ENCODE peak calls at places on chromosomes 4 and X, in nine cellular contexts. One of them, this sample, is unnamed.

GRCh38 chr4:80361329-80361900 is 25.9 kb downstream of the CFAP299 start:
- DNase-seq in IMR-90: peak
- DNase-seq in activated T-helper 1 cell treated with anti-CD3 and anti-CD28 coated beads, Interleukin-2, amount 50 U/mL, for 16 hours: no peak
- DNase-seq in AG09319: no peak
- DNase-seq in central memory CD4-positive, alpha-beta T cell: peak
- DNase-seq in non-pigmented ciliary epithelial cell: no peak
- DNase-seq in T-helper 1 cell: no peak
- DNase-seq in WERI-Rb-1: no peak
- DNase-seq in activated CD4-positive, alpha-beta T cell treated with anti-CD3 and anti-CD28 coated beads for 36 hours: no peak
- DNase-seq in this sample: no peak

GRCh38 chr4:47326067-47326466 is 137.4 kb downstream of the COMMD8 start:
- DNase-seq in AG09319: no peak
- DNase-seq in activated CD4-positive, alpha-beta T cell treated with anti-CD3 and anti-CD28 coated beads for 36 hours: no peak
- DNase-seq in non-pigmented ciliary epithelial cell: no peak
- DNase-seq in T-helper 1 cell: no peak
- DNase-seq in IMR-90: no peak
- DNase-seq in central memory CD4-positive, alpha-beta T cell: no peak
- DNase-seq in activated T-helper 1 cell treated with anti-CD3 and anti-CD28 coated beads, Interleukin-2, amount 50 U/mL, for 16 hours: no peak
- DNase-seq in WERI-Rb-1: no peak
- DNase-seq in this sample: no peak

GRCh38 chrX:136767104-136767941 is 13.4 kb downstream of the ARHGEF6 start:
- DNase-seq in IMR-90: peak
- DNase-seq in central memory CD4-positive, alpha-beta T cell: peak
- DNase-seq in activated CD4-positive, alpha-beta T cell treated with anti-CD3 and anti-CD28 coated beads for 36 hours: peak
- DNase-seq in WERI-Rb-1: peak
- DNase-seq in activated T-helper 1 cell treated with anti-CD3 and anti-CD28 coated beads, Interleukin-2, amount 50 U/mL, for 16 hours: no peak
- DNase-seq in AG09319: no peak
- DNase-seq in T-helper 1 cell: peak
- DNase-seq in non-pigmented ciliary epithelial cell: no peak
- DNase-seq in this sample: peak

GRCh38 chrX:11164433-11164832 is 53.3 kb downstream of the HCCS start:
- DNase-seq in activated CD4-positive, alpha-beta T cell treated with anti-CD3 and anti-CD28 coated beads for 36 hours: no peak
- DNase-seq in WERI-Rb-1: no peak
- DNase-seq in IMR-90: no peak
- DNase-seq in central memory CD4-positive, alpha-beta T cell: no peak
- DNase-seq in activated T-helper 1 cell treated with anti-CD3 and anti-CD28 coated beads, Interleukin-2, amount 50 U/mL, for 16 hours: no peak
- DNase-seq in T-helper 1 cell: no peak
- DNase-seq in AG09319: no peak
- DNase-seq in non-pigmented ciliary epithelial cell: no peak
- DNase-seq in this sample: no peak

GRCh38 chrX:148288451-148288850 is 212.0 kb upstream of the AFF2 start:
- DNase-seq in WERI-Rb-1: no peak
- DNase-seq in AG09319: no peak
- DNase-seq in IMR-90: no peak
- DNase-seq in activated CD4-positive, alpha-beta T cell treated with anti-CD3 and anti-CD28 coated beads for 36 hours: no peak
- DNase-seq in central memory CD4-positive, alpha-beta T cell: no peak
- DNase-seq in T-helper 1 cell: no peak
- DNase-seq in activated T-helper 1 cell treated with anti-CD3 and anti-CD28 coated beads, Interleukin-2, amount 50 U/mL, for 16 hours: no peak
- DNase-seq in non-pigmented ciliary epithelial cell: no peak
- DNase-seq in this sample: no peak

GRCh38 chr4:24862073-24862751 is 50.6 kb downstream of the CCDC149 start:
- DNase-seq in activated CD4-positive, alpha-beta T cell treated with anti-CD3 and anti-CD28 coated beads for 36 hours: no peak
- DNase-seq in non-pigmented ciliary epithelial cell: no peak
- DNase-seq in AG09319: no peak
- DNase-seq in WERI-Rb-1: no peak
- DNase-seq in activated T-helper 1 cell treated with anti-CD3 and anti-CD28 coated beads, Interleukin-2, amount 50 U/mL, for 16 hours: no peak
- DNase-seq in IMR-90: no peak
- DNase-seq in central memory CD4-positive, alpha-beta T cell: no peak
- DNase-seq in T-helper 1 cell: no peak
- DNase-seq in this sample: no peak

GRCh38 chr4:123744664-123745290 is 348.2 kb downstream of the SPRY1 start:
- DNase-seq in IMR-90: peak
- DNase-seq in central memory CD4-positive, alpha-beta T cell: no peak
- DNase-seq in activated CD4-positive, alpha-beta T cell treated with anti-CD3 and anti-CD28 coated beads for 36 hours: no peak
- DNase-seq in non-pigmented ciliary epithelial cell: no peak
- DNase-seq in WERI-Rb-1: no peak
- DNase-seq in AG09319: no peak
- DNase-seq in activated T-helper 1 cell treated with anti-CD3 and anti-CD28 coated beads, Interleukin-2, amount 50 U/mL, for 16 hours: no peak
- DNase-seq in T-helper 1 cell: no peak
- DNase-seq in this sample: no peak

GRCh38 chr4:52837716-52838558 is 24.2 kb upstream of the RASL11B start:
- DNase-seq in IMR-90: peak
- DNase-seq in AG09319: no peak
- DNase-seq in activated T-helper 1 cell treated with anti-CD3 and anti-CD28 coated beads, Interleukin-2, amount 50 U/mL, for 16 hours: no peak
- DNase-seq in central memory CD4-positive, alpha-beta T cell: no peak
- DNase-seq in T-helper 1 cell: no peak
- DNase-seq in WERI-Rb-1: no peak
- DNase-seq in non-pigmented ciliary epithelial cell: no peak
- DNase-seq in activated CD4-positive, alpha-beta T cell treated with anti-CD3 and anti-CD28 coated beads for 36 hours: no peak
- DNase-seq in this sample: no peak

GRCh38 chr4:48436318-48436717 is 46.8 kb upstream of the SLC10A4 start:
- DNase-seq in non-pigmented ciliary epithelial cell: no peak
- DNase-seq in central memory CD4-positive, alpha-beta T cell: no peak
- DNase-seq in AG09319: no peak
- DNase-seq in IMR-90: no peak
- DNase-seq in T-helper 1 cell: no peak
- DNase-seq in activated CD4-positive, alpha-beta T cell treated with anti-CD3 and anti-CD28 coated beads for 36 hours: no peak
- DNase-seq in WERI-Rb-1: no peak
- DNase-seq in activated T-helper 1 cell treated with anti-CD3 and anti-CD28 coated beads, Interleukin-2, amount 50 U/mL, for 16 hours: no peak
- DNase-seq in this sample: no peak

GRCh38 chrX:133776072-133776471 is 209.3 kb downstream of the GPC3 start:
- DNase-seq in IMR-90: no peak
- DNase-seq in activated CD4-positive, alpha-beta T cell treated with anti-CD3 and anti-CD28 coated beads for 36 hours: peak
- DNase-seq in WERI-Rb-1: peak
- DNase-seq in central memory CD4-positive, alpha-beta T cell: peak
- DNase-seq in activated T-helper 1 cell treated with anti-CD3 and anti-CD28 coated beads, Interleukin-2, amount 50 U/mL, for 16 hours: peak
- DNase-seq in AG09319: no peak
- DNase-seq in T-helper 1 cell: no peak
- DNase-seq in non-pigmented ciliary epithelial cell: no peak
- DNase-seq in this sample: peak

GRCh38 chr4:177283167-177283566 is 26.5 kb upstream of the NEIL3 start:
- DNase-seq in activated T-helper 1 cell treated with anti-CD3 and anti-CD28 coated beads, Interleukin-2, amount 50 U/mL, for 16 hours: no peak
- DNase-seq in WERI-Rb-1: no peak
- DNase-seq in T-helper 1 cell: no peak
- DNase-seq in IMR-90: peak
- DNase-seq in non-pigmented ciliary epithelial cell: peak
- DNase-seq in AG09319: peak
- DNase-seq in activated CD4-positive, alpha-beta T cell treated with anti-CD3 and anti-CD28 coated beads for 36 hours: no peak
- DNase-seq in central memory CD4-positive, alpha-beta T cell: no peak
- DNase-seq in this sample: no peak

GRCh38 chr4:42904986-42905385 is 12.5 kb downstream of the GRXCR1 start:
- DNase-seq in WERI-Rb-1: no peak
- DNase-seq in central memory CD4-positive, alpha-beta T cell: no peak
- DNase-seq in non-pigmented ciliary epithelial cell: no peak
- DNase-seq in IMR-90: no peak
- DNase-seq in AG09319: no peak
- DNase-seq in T-helper 1 cell: no peak
- DNase-seq in activated T-helper 1 cell treated with anti-CD3 and anti-CD28 coated beads, Interleukin-2, amount 50 U/mL, for 16 hours: no peak
- DNase-seq in activated CD4-positive, alpha-beta T cell treated with anti-CD3 and anti-CD28 coated beads for 36 hours: no peak
- DNase-seq in this sample: no peak

GRCh38 chr4:15065516-15065915 is 63.2 kb downstream of the CPEB2 start:
- DNase-seq in non-pigmented ciliary epithelial cell: no peak
- DNase-seq in central memory CD4-positive, alpha-beta T cell: no peak
- DNase-seq in activated T-helper 1 cell treated with anti-CD3 and anti-CD28 coated beads, Interleukin-2, amount 50 U/mL, for 16 hours: no peak
- DNase-seq in WERI-Rb-1: no peak
- DNase-seq in AG09319: no peak
- DNase-seq in activated CD4-positive, alpha-beta T cell treated with anti-CD3 and anti-CD28 coated beads for 36 hours: no peak
- DNase-seq in IMR-90: no peak
- DNase-seq in T-helper 1 cell: no peak
- DNase-seq in this sample: no peak

GRCh38 chr4:75512336-75513211 is 1.6 kb downstream of the RCHY1 start:
- DNase-seq in non-pigmented ciliary epithelial cell: no peak
- DNase-seq in central memory CD4-positive, alpha-beta T cell: no peak
- DNase-seq in activated T-helper 1 cell treated with anti-CD3 and anti-CD28 coated beads, Interleukin-2, amount 50 U/mL, for 16 hours: no peak
- DNase-seq in WERI-Rb-1: no peak
- DNase-seq in AG09319: no peak
- DNase-seq in activated CD4-positive, alpha-beta T cell treated with anti-CD3 and anti-CD28 coated beads for 36 hours: no peak
- DNase-seq in IMR-90: peak
- DNase-seq in T-helper 1 cell: no peak
- DNase-seq in this sample: peak